ENCODE peak calls at places on chromosome 18, in four cellular contexts. One of them, this sample, is unnamed.

GRCh38 chr18:76445275-76445674 is 49.8 kb downstream of the ZNF516 start:
- DNase-seq in bronchial epithelial cell: peak
- DNase-seq in heart right ventricle: no peak
- DNase-seq in natural killer cell: no peak
- DNase-seq in this sample: no peak

GRCh38 chr18:42520074-42520473 is 565.0 kb downstream of the PIK3C3 start:
- DNase-seq in bronchial epithelial cell: no peak
- DNase-seq in heart right ventricle: no peak
- DNase-seq in natural killer cell: no peak
- DNase-seq in this sample: no peak

GRCh38 chr18:44943201-44943881 is 262.7 kb downstream of the SETBP1 start:
- DNase-seq in bronchial epithelial cell: peak
- DNase-seq in heart right ventricle: no peak
- DNase-seq in natural killer cell: no peak
- DNase-seq in this sample: no peak

GRCh38 chr18:13434854-13435253 is 216.3 kb downstream of the LDLRAD4 start:
- DNase-seq in bronchial epithelial cell: no peak
- DNase-seq in heart right ventricle: no peak
- DNase-seq in natural killer cell: no peak
- DNase-seq in this sample: no peak

GRCh38 chr18:22183647-22184161 is 14.3 kb downstream of the GATA6 start:
- DNase-seq in bronchial epithelial cell: no peak
- DNase-seq in heart right ventricle: no peak
- DNase-seq in natural killer cell: no peak
- DNase-seq in this sample: no peak

GRCh38 chr18:12777543-12777942 is 74.7 kb downstream of the PSMG2 start:
- DNase-seq in bronchial epithelial cell: no peak
- DNase-seq in heart right ventricle: no peak
- DNase-seq in natural killer cell: no peak
- DNase-seq in this sample: no peak

GRCh38 chr18:40877096-40877495 is 1077.9 kb upstream of the PIK3C3 start:
- DNase-seq in bronchial epithelial cell: peak
- DNase-seq in heart right ventricle: no peak
- DNase-seq in natural killer cell: no peak
- DNase-seq in this sample: no peak

GRCh38 chr18:57444301-57444759 is 9.2 kb downstream of the ONECUT2 start:
- DNase-seq in bronchial epithelial cell: no peak
- DNase-seq in heart right ventricle: no peak
- DNase-seq in natural killer cell: no peak
- DNase-seq in this sample: no peak

GRCh38 chr18:55014095-55014494 is 54.8 kb upstream of the CCDC68 start:
- DNase-seq in bronchial epithelial cell: no peak
- DNase-seq in heart right ventricle: no peak
- DNase-seq in natural killer cell: no peak
- DNase-seq in this sample: no peak

GRCh38 chr18:44946529-44947113 is 265.9 kb downstream of the SETBP1 start:
- DNase-seq in bronchial epithelial cell: no peak
- DNase-seq in heart right ventricle: no peak
- DNase-seq in natural killer cell: no peak
- DNase-seq in this sample: no peak

GRCh38 chr18:45046226-45046625 is 365.5 kb downstream of the SETBP1 start:
- DNase-seq in bronchial epithelial cell: no peak
- DNase-seq in heart right ventricle: peak
- DNase-seq in natural killer cell: no peak
- DNase-seq in this sample: no peak

GRCh38 chr18:8559612-8560011 is 49.6 kb upstream of the RAB12 start:
- DNase-seq in bronchial epithelial cell: peak
- DNase-seq in heart right ventricle: no peak
- DNase-seq in natural killer cell: no peak
- DNase-seq in this sample: no peak

GRCh38 chr18:74288041-74288440 is 3.7 kb downstream of the CYB5A start:
- DNase-seq in bronchial epithelial cell: no peak
- DNase-seq in heart right ventricle: no peak
- DNase-seq in natural killer cell: no peak
- DNase-seq in this sample: no peak

GRCh38 chr18:70420151-70420898 is 131.5 kb downstream of the SOCS6 start:
- DNase-seq in bronchial epithelial cell: peak
- DNase-seq in heart right ventricle: no peak
- DNase-seq in natural killer cell: no peak
- DNase-seq in this sample: peak

GRCh38 chr18:62512996-62513395 is 9.8 kb upstream of the ZCCHC2 start:
- DNase-seq in bronchial epithelial cell: peak
- DNase-seq in heart right ventricle: no peak
- DNase-seq in natural killer cell: no peak
- DNase-seq in this sample: no peak

GRCh38 chr18:9353596-9353995 is 19.0 kb downstream of the TWSG1 start:
- DNase-seq in bronchial epithelial cell: no peak
- DNase-seq in heart right ventricle: no peak
- DNase-seq in natural killer cell: no peak
- DNase-seq in this sample: no peak

GRCh38 chr18:58058720-58059119 is 14.7 kb downstream of the NEDD4L start:
- DNase-seq in bronchial epithelial cell: no peak
- DNase-seq in heart right ventricle: no peak
- DNase-seq in natural killer cell: no peak
- DNase-seq in this sample: no peak

GRCh38 chr18:51279367-51279984 is 82.0 kb upstream of the MEX3C start:
- DNase-seq in bronchial epithelial cell: no peak
- DNase-seq in heart right ventricle: no peak
- DNase-seq in natural killer cell: no peak
- DNase-seq in this sample: no peak

GRCh38 chr18:74222710-74223497 is 68.9 kb downstream of the CYB5A start:
- DNase-seq in bronchial epithelial cell: no peak
- DNase-seq in heart right ventricle: no peak
- DNase-seq in natural killer cell: no peak
- DNase-seq in this sample: no peak

GRCh38 chr18:59033361-59033760 is 106.3 kb upstream of the SEC11C start:
- DNase-seq in bronchial epithelial cell: peak
- DNase-seq in heart right ventricle: no peak
- DNase-seq in natural killer cell: no peak
- DNase-seq in this sample: no peak

GRCh38 chr18:46174317-46175039 is 70.3 kb downstream of the HAUS1 start:
- DNase-seq in bronchial epithelial cell: peak
- DNase-seq in heart right ventricle: no peak
- DNase-seq in natural killer cell: peak
- DNase-seq in this sample: no peak

GRCh38 chr18:69813559-69813958 is 134.1 kb downstream of the CD226 start:
- DNase-seq in bronchial epithelial cell: no peak
- DNase-seq in heart right ventricle: no peak
- DNase-seq in natural killer cell: no peak
- DNase-seq in this sample: no peak

GRCh38 chr18:49161627-49162026 is 210.9 kb upstream of the SMAD7 start:
- DNase-seq in bronchial epithelial cell: no peak
- DNase-seq in heart right ventricle: no peak
- DNase-seq in natural killer cell: no peak
- DNase-seq in this sample: no peak

GRCh38 chr18:12849548-12849947 is 34.5 kb downstream of the PTPN2 start:
- DNase-seq in bronchial epithelial cell: peak
- DNase-seq in heart right ventricle: no peak
- DNase-seq in natural killer cell: no peak
- DNase-seq in this sample: no peak

GRCh38 chr18:59834267-59834666 is 65.5 kb upstream of the PMAIP1 start:
- DNase-seq in bronchial epithelial cell: no peak
- DNase-seq in heart right ventricle: no peak
- DNase-seq in natural killer cell: no peak
- DNase-seq in this sample: no peak

GRCh38 chr18:28164772-28165483 is 12.0 kb downstream of the CDH2 start:
- DNase-seq in bronchial epithelial cell: no peak
- DNase-seq in heart right ventricle: no peak
- DNase-seq in natural killer cell: no peak
- DNase-seq in this sample: no peak

GRCh38 chr18:62324917-62325805 is at the start of gene TNFRSF11A:
- DNase-seq in bronchial epithelial cell: no peak
- DNase-seq in heart right ventricle: no peak
- DNase-seq in natural killer cell: peak
- DNase-seq in this sample: no peak

GRCh38 chr18:48934708-48935432 is 15.9 kb downstream of the SMAD7 start:
- DNase-seq in bronchial epithelial cell: no peak
- DNase-seq in heart right ventricle: peak
- DNase-seq in natural killer cell: no peak
- DNase-seq in this sample: no peak

GRCh38 chr18:54743596-54743995 is 84.7 kb upstream of the RAB27B start:
- DNase-seq in bronchial epithelial cell: no peak
- DNase-seq in heart right ventricle: no peak
- DNase-seq in natural killer cell: no peak
- DNase-seq in this sample: no peak

GRCh38 chr18:58992301-58993231 is 127.9 kb downstream of the ZNF532 start:
- DNase-seq in bronchial epithelial cell: peak
- DNase-seq in heart right ventricle: no peak
- DNase-seq in natural killer cell: no peak
- DNase-seq in this sample: no peak

GRCh38 chr18:32730620-32731021 is 42.2 kb downstream of the KLHL14 start:
- DNase-seq in bronchial epithelial cell: peak
- DNase-seq in heart right ventricle: no peak
- DNase-seq in natural killer cell: no peak
- DNase-seq in this sample: no peak

DNA sequence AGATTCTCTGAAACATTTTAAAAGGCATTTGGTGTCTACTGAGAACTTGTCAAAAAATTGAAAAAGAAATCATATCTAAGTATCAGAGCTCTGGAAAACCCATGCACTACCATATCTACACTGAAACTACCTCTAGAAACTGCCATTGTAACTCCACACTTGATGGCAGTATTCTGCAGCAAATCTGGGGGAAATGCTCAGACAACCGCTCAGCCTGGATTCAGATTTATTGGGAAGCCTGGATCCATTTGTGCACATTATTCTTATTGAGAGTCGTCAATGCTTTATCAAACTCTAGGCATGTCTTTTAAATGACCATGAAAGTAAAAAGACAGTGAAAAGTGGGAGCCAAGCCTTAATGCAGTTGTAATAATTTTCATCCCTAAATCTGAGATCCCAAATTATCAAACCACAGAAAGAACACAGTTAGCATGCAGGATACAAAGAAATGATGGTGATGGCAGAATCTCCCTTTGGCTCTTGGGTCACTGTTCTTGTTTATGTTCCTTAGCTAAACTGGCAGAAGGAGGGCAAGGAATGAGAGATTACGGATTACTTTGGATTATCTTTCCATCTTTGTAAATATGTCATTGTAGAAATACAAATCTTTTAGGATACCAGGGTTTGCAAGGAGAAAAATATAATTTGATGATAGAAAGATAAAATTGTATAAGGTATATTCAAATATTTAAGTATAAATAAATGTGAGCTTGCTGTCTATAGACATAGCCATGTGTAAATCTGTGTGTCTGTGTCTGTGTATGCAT is 512.1 kb upstream of the SYT4 start:
- DNase-seq in bronchial epithelial cell: no peak
- DNase-seq in heart right ventricle: peak
- DNase-seq in natural killer cell: no peak
- DNase-seq in this sample: no peak
- TF ChIP-seq CTCF in bronchial epithelial cell: peak
- TF ChIP-seq CTCF in heart right ventricle: peak
- TF ChIP-seq CTCF in natural killer cell: no peak
- TF ChIP-seq CTCF in this sample: no peak

DNA sequence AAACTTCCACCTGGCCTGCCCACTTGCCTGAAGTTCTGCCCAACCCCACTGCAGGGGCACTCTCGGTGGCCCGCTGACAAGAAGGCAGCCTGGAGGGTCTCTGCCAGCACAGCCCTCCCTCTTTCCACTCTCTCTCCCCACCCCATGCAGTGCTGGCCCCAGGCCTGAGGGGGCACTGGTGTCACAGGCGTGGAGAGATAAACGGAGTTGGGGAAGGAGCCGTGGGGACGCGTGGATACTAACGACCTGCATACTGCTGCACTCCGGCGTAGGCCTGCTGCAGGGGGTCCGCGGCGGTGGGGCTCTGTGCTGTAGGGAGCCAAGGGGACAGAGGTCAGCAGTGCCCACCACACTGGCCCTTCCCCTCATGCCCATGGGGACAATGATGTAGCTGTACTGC is 299.3 kb downstream of the CELF4 start:
- DNase-seq in bronchial epithelial cell: no peak
- DNase-seq in heart right ventricle: no peak
- DNase-seq in natural killer cell: no peak
- DNase-seq in this sample: no peak
- TF ChIP-seq CTCF in bronchial epithelial cell: no peak
- TF ChIP-seq CTCF in heart right ventricle: no peak
- TF ChIP-seq CTCF in natural killer cell: no peak
- TF ChIP-seq CTCF in this sample: no peak

GRCh38 chr18:56315363-56315762 is 323.0 kb downstream of the TXNL1 start:
- DNase-seq in bronchial epithelial cell: peak
- DNase-seq in heart right ventricle: no peak
- DNase-seq in natural killer cell: no peak
- DNase-seq in this sample: no peak

GRCh38 chr18:56316727-56317126 is 321.7 kb downstream of the TXNL1 start:
- DNase-seq in bronchial epithelial cell: no peak
- DNase-seq in heart right ventricle: no peak
- DNase-seq in natural killer cell: no peak
- DNase-seq in this sample: no peak

GRCh38 chr18:56309104-56309503 is 329.3 kb downstream of the TXNL1 start:
- DNase-seq in bronchial epithelial cell: peak
- DNase-seq in heart right ventricle: no peak
- DNase-seq in natural killer cell: no peak
- DNase-seq in this sample: no peak

GRCh38 chr18:56312554-56312953 is 325.8 kb downstream of the TXNL1 start:
- DNase-seq in bronchial epithelial cell: no peak
- DNase-seq in heart right ventricle: no peak
- DNase-seq in natural killer cell: no peak
- DNase-seq in this sample: no peak

GRCh38 chr18:56314396-56314795 is 324.0 kb downstream of the TXNL1 start:
- DNase-seq in bronchial epithelial cell: no peak
- DNase-seq in heart right ventricle: no peak
- DNase-seq in natural killer cell: no peak
- DNase-seq in this sample: no peak
- TF ChIP-seq CTCF in bronchial epithelial cell: no peak
- TF ChIP-seq CTCF in heart right ventricle: no peak
- TF ChIP-seq CTCF in natural killer cell: no peak
- TF ChIP-seq CTCF in this sample: no peak

GRCh38 chr18:686339-687111 is 25.9 kb downstream of the ENOSF1 start:
- DNase-seq in bronchial epithelial cell: no peak
- DNase-seq in heart right ventricle: no peak
- DNase-seq in natural killer cell: no peak
- DNase-seq in this sample: no peak

GRCh38 chr18:688322-688721 is 24.1 kb downstream of the ENOSF1 start:
- DNase-seq in bronchial epithelial cell: no peak
- DNase-seq in heart right ventricle: no peak
- DNase-seq in natural killer cell: no peak
- DNase-seq in this sample: no peak

GRCh38 chr18:682833-683232 is 25.4 kb downstream of the TYMS start:
- DNase-seq in bronchial epithelial cell: no peak
- DNase-seq in heart right ventricle: no peak
- DNase-seq in natural killer cell: no peak
- DNase-seq in this sample: no peak

GRCh38 chr18:683531-683930 is 26.1 kb downstream of the TYMS start:
- DNase-seq in bronchial epithelial cell: no peak
- DNase-seq in heart right ventricle: no peak
- DNase-seq in natural killer cell: no peak
- DNase-seq in this sample: no peak

DNA sequence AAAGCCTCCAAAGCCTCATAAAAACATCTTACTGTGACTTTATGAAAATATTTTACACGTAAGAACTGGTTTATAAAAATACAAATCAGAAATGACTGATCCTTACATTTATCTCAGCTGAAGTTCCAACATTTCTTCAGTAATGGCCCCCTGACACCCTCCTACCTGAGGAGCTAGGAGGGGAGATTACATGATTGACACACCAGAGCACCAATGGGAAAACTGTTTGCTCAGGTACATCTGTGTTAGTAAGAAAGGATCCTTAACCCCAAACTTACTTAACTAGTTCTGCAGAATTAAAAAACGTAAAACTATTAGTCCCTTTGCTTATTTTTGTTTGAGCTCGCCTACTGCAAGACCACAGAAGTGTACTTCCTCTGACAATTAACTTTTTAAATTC is 27.0 kb downstream of the ENOSF1 start:
- DNase-seq in bronchial epithelial cell: peak
- DNase-seq in heart right ventricle: no peak
- DNase-seq in natural killer cell: no peak
- DNase-seq in this sample: no peak
- TF ChIP-seq CTCF in bronchial epithelial cell: no peak
- TF ChIP-seq CTCF in heart right ventricle: no peak
- TF ChIP-seq CTCF in natural killer cell: no peak
- TF ChIP-seq CTCF in this sample: no peak

This sample was measured in CD14-positive monocyte.